ENCODE peak calls at places on chromosomes 13 and 19, in seven cellular contexts. B, C, U, T, I, K and D are unnamed samples.

GRCh38 chr19:56601375-56601774 is 6.3 kb downstream of the ZNF71 start:
- DNase-seq in B (no peak), C (no peak), U (peak; percentile 41), T (no peak), I (no peak), K (no peak), D (no peak)

GRCh38 chr13:48448963-48449614 is 36.2 kb upstream of the LPAR6 start:
- DNase-seq in B (no peak), C (no peak), U (peak; percentile 64), T (no peak), I (no peak), K (no peak), D (no peak)

GRCh38 chr13:26185720-26186119 is 36.4 kb downstream of the RNF6 start:
- DNase-seq in B (no peak), C (no peak), U (no peak), T (no peak), I (no peak), K (no peak), D (no peak)

GRCh38 chr19:32358311-32358710 is 12.9 kb downstream of the ZNF507 start:
- DNase-seq in B (no peak), C (no peak), U (no peak), T (no peak), I (no peak), K (no peak), D (no peak)

GRCh38 chr13:83829800-83830199 is 52.5 kb downstream of the SLITRK1 start:
- DNase-seq in B (no peak), C (no peak), U (peak; percentile 1), T (no peak), I (no peak), K (no peak), D (no peak)

GRCh38 chr19:15829277-15829770 is 13.9 kb upstream of the OR10H1 start:
- DNase-seq in B (no peak), C (no peak), U (no peak), T (no peak), I (no peak), K (no peak), D (no peak)

GRCh38 chr19:42693760-42694350 is 46.4 kb downstream of the PSG3 start:
- DNase-seq in B (no peak), C (no peak), U (peak; percentile 33), T (peak; percentile 41), I (no peak), K (no peak), D (no peak)

GRCh38 chr19:33125929-33126388 is 6.0 kb upstream of the WDR88 start:
- DNase-seq in B (peak; percentile 69), C (no peak), U (peak; percentile 53), T (peak; percentile 28), I (no peak), K (peak; percentile 54), D (peak; percentile 49)

GRCh38 chr19:3642987-3643386 is 16.4 kb upstream of the CACTIN start:
- DNase-seq in B (peak; percentile 11), C (no peak), U (no peak), T (peak; percentile 67), I (no peak), K (no peak), D (no peak)

GRCh38 chr13:74015137-74015536 is 119.1 kb downstream of the KLF12 start:
- DNase-seq in B (no peak), C (no peak), U (no peak), T (no peak), I (no peak), K (no peak), D (no peak)

GRCh38 chr13:95181586-95181985 is 119.7 kb downstream of the ABCC4 start:
- DNase-seq in B (no peak), C (no peak), U (no peak), T (no peak), I (no peak), K (no peak), D (no peak)

GRCh38 chr19:2048959-2049740 is 1.9 kb downstream of the MKNK2 start:
- DNase-seq in B (no peak), C (peak; percentile 45), U (no peak), T (no peak), I (no peak), K (no peak), D (peak; percentile 73)

GRCh38 chr13:30618186-30618937 is 642 bp downstream of the USPL1 start:
- DNase-seq in B (peak; percentile 14), C (peak; percentile 51), U (peak; percentile 14), T (no peak), I (no peak), K (peak; percentile 27), D (peak; percentile 60)

GRCh38 chr19:6092329-6093286 is 17.7 kb downstream of the RFX2 start:
- DNase-seq in B (peak; percentile 78), C (peak; percentile 93), U (peak; percentile 90), T (peak; percentile 48), I (peak; percentile 84), K (peak; percentile 80), D (peak; percentile 91)

GRCh38 chr13:33017410-33017929 is 1.2 kb downstream of the KL start:
- DNase-seq in B (peak; percentile 39), C (peak; percentile 55), U (peak; percentile 55), T (no peak), I (peak; percentile 48), K (peak; percentile 59), D (peak; percentile 54)

GRCh38 chr13:97781891-97782305 is 171.6 kb upstream of the IPO5 start:
- DNase-seq in B (no peak), C (no peak), U (peak; percentile 1), T (no peak), I (peak; percentile 27), K (no peak), D (no peak)

GRCh38 chr19:2038284-2039081 is 12.6 kb downstream of the MKNK2 start:
- DNase-seq in B (no peak), C (no peak), U (no peak), T (no peak), I (no peak), K (no peak), D (peak; percentile 59)

GRCh38 chr13:108645376-108645775 is 16.0 kb downstream of the MYO16 start:
- DNase-seq in B (no peak), C (no peak), U (no peak), T (no peak), I (no peak), K (no peak), D (no peak)

GRCh38 chr13:24221007-24221406 is 60.5 kb downstream of the SPATA13 start:
- DNase-seq in B (no peak), C (no peak), U (no peak), T (no peak), I (no peak), K (no peak), D (no peak)

GRCh38 chr19:30163663-30164062 is 208.5 kb upstream of the ZNF536 start:
- DNase-seq in B (no peak), C (no peak), U (no peak), T (no peak), I (peak; percentile 26), K (no peak), D (no peak)

GRCh38 chr13:112168771-112169170 is 101.8 kb downstream of the SOX1 start:
- DNase-seq in B (no peak), C (no peak), U (no peak), T (no peak), I (no peak), K (no peak), D (no peak)

GRCh38 chr13:109785892-109786450 is 412 bp downstream of the IRS2 start:
- DNase-seq in B (no peak), C (peak; percentile 61), U (no peak), T (no peak), I (no peak), K (no peak), D (no peak)

GRCh38 chr13:43786766-43787517 is at the start of gene ENOX1:
- DNase-seq in B (peak; percentile 86), C (peak; percentile 46), U (peak; percentile 72), T (peak; percentile 34), I (peak; percentile 77), K (peak; percentile 49), D (peak; percentile 24)

GRCh38 chr13:52383362-52383761 is 22.6 kb downstream of the THSD1 start:
- DNase-seq in B (no peak), C (no peak), U (peak; percentile 37), T (no peak), I (no peak), K (no peak), D (no peak)

GRCh38 chr19:10891360-10892108 is 20.2 kb downstream of the CARM1 start:
- DNase-seq in B (no peak), C (no peak), U (no peak), T (no peak), I (peak; percentile 40), K (peak; percentile 29), D (peak; percentile 78)

GRCh38 chr19:35671818-35672217 is 5.5 kb downstream of the UPK1A start:
- DNase-seq in B (no peak), C (no peak), U (no peak), T (no peak), I (no peak), K (no peak), D (no peak)

GRCh38 chr19:756232-756631 is 5.3 kb downstream of the MISP start:
- DNase-seq in B (no peak), C (no peak), U (peak; percentile 66), T (peak; percentile 73), I (no peak), K (no peak), D (peak; percentile 43)
- H3K4me1 ChIP-seq in B (no peaks in the 10 kb centered on the region), C (peaks cover 12% of the 10 kb centered on the region), U (peaks cover 15% of the 10 kb centered on the region), T (peaks cover 23% of the 10 kb centered on the region), I (no peaks in the 10 kb centered on the region), K (peaks cover 8% of the 10 kb centered on the region), D (peaks cover 26% of the 10 kb centered on the region)

GRCh38 chr19:58022283-58022660 is 11.6 kb upstream of the ZSCAN1 start:
- DNase-seq in B (no peak), C (no peak), U (no peak), T (no peak), I (no peak), K (no peak), D (no peak)
- H3K9me3 ChIP-seq in B (no peaks in the 10 kb centered on the region), C (no peaks in the 10 kb centered on the region), U (no peaks in the 10 kb centered on the region), T (peaks cover 3% of the 10 kb centered on the region), I (peaks cover 10% of the 10 kb centered on the region), K (no peaks in the 10 kb centered on the region), D (peaks cover 18% of the 10 kb centered on the region)

DNA sequence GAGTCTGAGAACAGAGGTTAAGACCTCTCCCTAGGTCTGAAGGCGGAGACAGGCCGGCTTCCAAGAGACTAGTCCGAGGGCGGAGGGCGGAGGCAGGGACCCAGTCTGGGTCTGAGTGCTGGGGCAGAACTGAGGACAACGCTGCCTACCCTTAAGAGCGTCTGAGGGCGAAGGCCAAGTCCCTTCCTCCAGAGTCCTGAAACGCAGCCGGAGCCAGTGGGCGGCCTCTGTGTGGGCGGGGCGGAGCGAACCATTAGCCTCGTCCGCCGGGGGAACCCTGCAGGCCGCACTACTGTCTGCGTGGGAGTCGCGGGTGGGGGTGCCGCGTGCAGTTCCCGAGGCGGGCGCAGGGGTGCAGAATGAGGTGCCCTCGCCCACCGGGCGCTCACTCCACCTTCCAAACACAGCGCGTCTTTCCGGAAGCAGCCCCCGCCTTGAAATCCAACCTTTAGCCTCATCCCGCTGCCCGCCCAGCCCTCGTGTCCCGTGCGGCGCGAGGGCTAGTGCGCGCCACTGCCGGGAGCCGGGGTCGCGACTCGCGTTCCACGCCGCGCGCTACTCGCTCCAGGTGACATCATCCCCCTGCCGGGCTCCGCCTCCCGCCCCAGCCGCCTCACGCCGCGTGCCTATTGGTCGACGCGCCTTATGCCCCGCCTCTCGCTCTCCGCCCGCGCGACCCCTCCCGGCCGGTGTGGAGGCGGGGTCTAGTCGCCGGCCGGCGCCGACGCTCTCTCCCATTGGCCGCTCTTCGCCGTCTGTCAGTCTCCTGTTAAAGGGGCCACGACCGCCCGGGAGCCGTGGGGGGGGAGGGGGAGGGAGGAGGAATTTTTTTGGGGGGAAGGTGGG is at the start of gene C19orf73:
- DNase-seq in B (peak; percentile 97), C (peak; percentile 95), U (peak; percentile 89), T (peak; percentile 84), I (peak; percentile 96), K (peak; percentile 96), D (peak; percentile 97)
- TF ChIP-seq CTCF in B (no peak), C (no peak), U (no peak), T (no peak), I (peak; percentile 32), K (peak; percentile 30), D (no peak)

GRCh38 chr13:113879506-113880360 is 15.9 kb upstream of the GAS6 start:
- DNase-seq in B (peak; percentile 43), C (no peak), U (no peak), T (no peak), I (no peak), K (no peak), D (no peak)
- H3K4me1 ChIP-seq in B (peaks cover 26% of the 10 kb centered on the region), C (peaks cover 39% of the 10 kb centered on the region), U (peaks cover 6% of the 10 kb centered on the region), T (no peaks in the 10 kb centered on the region), I (peaks cover 60% of the 10 kb centered on the region), K (peaks cover 29% of the 10 kb centered on the region), D (no peaks in the 10 kb centered on the region)